ENCODE peak calls at places on chromosome 9, in ten cellular contexts. X is HCT116, S is mesendoderm, Q is neural progenitor cell, D is fibroblast of lung, V is GM12878, P is GM23248, W is adipocyte, N is H1, A is mammary epithelial cell. B is an unnamed sample.

GRCh38 chr9:20253635-20254034 is 368.7 kb downstream of the MLLT3 start:
- DNase-seq in X (no peak), S (no peak), Q (no peak), D (no peak), V (no peak), P (peak; percentile 13), W (no peak), N (no peak), A (no peak), B (no peak)

GRCh38 chr9:89372230-89372816 is 54.0 kb downstream of the SECISBP2 start:
- DNase-seq in X (no peak), S (peak; percentile 6), Q (peak; percentile 37), D (no peak), V (no peak), P (no peak), W (no peak), N (no peak), A (no peak), B (no peak)

GRCh38 chr9:124353811-124354274 is 61.4 kb downstream of the PSMB7 start:
- DNase-seq in X (no peak), S (no peak), Q (no peak), D (no peak), V (no peak), P (peak; percentile 76), W (peak; percentile 28), N (no peak), A (no peak), B (no peak)

GRCh38 chr9:87085521-87085920 is 138.2 kb upstream of the GAS1 start:
- DNase-seq in X (no peak), S (no peak), Q (no peak), D (no peak), V (no peak), P (no peak), W (no peak), N (no peak), A (no peak), B (no peak)

GRCh38 chr9:6686396-6686795 is 40.9 kb upstream of the GLDC start:
- DNase-seq in X (no peak), S (peak; percentile 25), Q (no peak), D (peak; percentile 24), V (no peak), P (peak; percentile 70), W (peak; percentile 53), N (no peak), A (peak; percentile 26), B (no peak)

GRCh38 chr9:98132806-98133631 is 14.0 kb upstream of the TRIM14 start:
- DNase-seq in X (no peak), S (no peak), Q (peak; percentile 77), D (no peak), V (no peak), P (no peak), W (no peak), N (no peak), A (no peak), B (peak; percentile 45)

GRCh38 chr9:25603106-25603505 is 75.1 kb downstream of the TUSC1 start:
- DNase-seq in X (no peak), S (peak; percentile 74), Q (no peak), D (no peak), V (no peak), P (no peak), W (no peak), N (no peak), A (no peak), B (no peak)

GRCh38 chr9:101860920-101861319 is 122.5 kb upstream of the GRIN3A start:
- DNase-seq in X (no peak), S (no peak), Q (no peak), D (no peak), V (no peak), P (no peak), W (no peak), N (no peak), A (no peak), B (no peak)

GRCh38 chr9:134233022-134233421 is 68.7 kb upstream of the RNU6ATAC start:
- DNase-seq in X (no peak), S (no peak), Q (no peak), D (no peak), V (no peak), P (no peak), W (no peak), N (no peak), A (no peak), B (no peak)

GRCh38 chr9:136231478-136232297 is 13.9 kb downstream of the QSOX2 start:
- DNase-seq in X (no peak), S (no peak), Q (no peak), D (no peak), V (no peak), P (no peak), W (no peak), N (no peak), A (no peak), B (no peak)
- H3K4me3 ChIP-seq in X (no peak overlapping the region), S (no peak overlapping the region), Q (no peak overlapping the region), D (no peak overlapping the region), V (no peak overlapping the region), P (no peak overlapping the region), W (no peak overlapping the region), N (no peak overlapping the region), A (no peak overlapping the region), B (no peak overlapping the region)

DNA sequence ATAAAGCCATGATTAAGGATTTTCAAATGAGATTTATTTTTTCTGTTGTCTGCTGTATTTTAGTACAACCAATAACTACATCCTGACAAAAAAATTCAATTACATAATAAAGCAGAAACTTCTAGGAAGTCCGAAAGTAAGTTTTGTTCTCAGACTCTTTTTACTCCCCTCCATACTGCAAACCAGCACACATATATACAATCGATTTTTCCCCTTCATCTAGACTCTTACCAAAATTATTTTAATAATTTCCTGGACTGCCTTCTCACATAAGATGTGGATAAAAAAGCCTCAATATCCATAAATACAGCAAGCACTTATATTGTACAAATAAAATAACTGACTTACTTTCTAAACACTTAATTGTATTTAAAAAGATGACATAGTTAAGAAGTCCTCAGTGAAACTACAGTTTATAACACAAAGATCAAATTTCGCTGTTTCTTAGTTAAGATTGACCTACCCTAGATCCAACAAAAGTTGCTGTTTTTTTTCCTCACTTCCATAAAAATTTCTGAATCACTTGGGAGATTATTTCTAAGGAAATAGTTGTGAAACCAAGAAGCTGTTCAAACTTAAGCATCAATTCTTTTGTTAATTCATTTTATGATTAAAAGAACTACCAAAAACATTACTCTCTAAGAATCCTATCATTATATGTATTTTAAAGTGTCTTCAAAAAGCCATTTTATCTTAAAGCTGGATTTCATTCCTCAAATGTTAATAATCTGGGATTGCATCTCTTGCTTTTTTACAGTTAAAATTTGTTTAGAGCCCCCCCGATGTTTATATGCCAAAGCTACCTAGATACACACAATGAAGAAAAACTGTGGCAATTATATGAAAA is 74.7 kb upstream of the IFNE start:
- DNase-seq in X (no peak), S (no peak), Q (no peak), D (no peak), V (no peak), P (no peak), W (peak; percentile 55), N (no peak), A (no peak), B (no peak)
- H3K9ac ChIP-seq in X (peak overlapping the region; percentile 82), S (no peak overlapping the region), Q (no peak overlapping the region), D (peak overlapping the region; percentile 17), V (no peak overlapping the region), P (peak overlapping the region; percentile 91), W (peak overlapping the region; percentile 84), N (no peak overlapping the region), A (peak overlapping the region; percentile 97), B (peak overlapping the region; percentile 50)

DNA sequence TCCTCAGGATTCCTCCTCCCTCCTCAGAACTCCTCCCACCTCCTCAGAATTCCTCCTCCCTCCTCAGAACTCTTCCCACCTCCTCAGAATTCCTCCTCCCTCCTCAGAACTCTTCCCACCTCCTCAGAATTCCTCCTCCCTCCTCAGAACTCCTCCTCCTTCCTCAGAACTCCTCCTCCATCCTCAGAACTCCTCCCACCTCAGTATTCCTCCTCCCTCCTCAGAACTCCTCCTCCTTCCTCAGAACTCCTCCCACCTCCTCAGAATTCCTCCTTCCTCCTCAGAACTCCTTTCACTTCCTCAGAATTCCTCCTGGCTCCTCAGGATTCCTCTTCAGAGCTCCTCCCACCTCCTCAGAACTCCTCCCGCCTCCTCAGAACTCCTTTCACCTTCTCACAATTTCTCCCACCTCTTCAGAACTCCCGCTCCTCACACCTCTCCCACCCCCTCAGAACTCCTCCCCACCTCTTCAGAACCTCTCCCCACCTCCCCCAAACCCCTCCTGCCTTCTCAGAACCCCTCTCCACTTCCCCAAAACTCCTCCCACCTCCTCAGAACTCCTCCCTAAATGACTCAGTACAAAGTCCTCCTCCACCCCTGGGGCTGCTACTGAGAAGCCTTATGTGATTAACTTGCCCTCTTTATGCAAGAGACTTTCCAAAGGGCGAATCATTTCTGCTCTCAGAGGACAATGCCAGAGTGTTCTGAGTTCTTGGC is 23.2 kb downstream of the SLC46A2 start:
- DNase-seq in X (peak; percentile 75), S (peak; percentile 95), Q (peak; percentile 14), D (peak; percentile 77), V (no peak), P (peak; percentile 88), W (peak; percentile 72), N (no peak), A (peak; percentile 90), B (peak; percentile 80)
- H3K4me3 ChIP-seq in X (no peak overlapping the region), S (no peak overlapping the region), Q (no peak overlapping the region), D (no peak overlapping the region), V (no peak overlapping the region), P (no peak overlapping the region), W (no peak overlapping the region), N (no peak overlapping the region), A (no peak overlapping the region), B (no peak overlapping the region)

GRCh38 chr9:32955655-32956478 is 45.6 kb downstream of the APTX start:
- DNase-seq in X (no peak), S (no peak), Q (no peak), D (no peak), V (no peak), P (peak; percentile 23), W (peak; percentile 15), N (no peak), A (no peak), B (peak; percentile 61)
- H3K9ac ChIP-seq in X (no peak overlapping the region), S (no peak overlapping the region), Q (no peak overlapping the region), D (peak overlapping the region; percentile 20), V (no peak overlapping the region), P (no peak overlapping the region), W (no peak overlapping the region), N (no peak overlapping the region), A (no peak overlapping the region), B (no peak overlapping the region)

GRCh38 chr9:37119360-37119759 is 1.0 kb upstream of the ZCCHC7 start:
- DNase-seq in X (no peak), S (no peak), Q (no peak), D (no peak), V (no peak), P (no peak), W (no peak), N (no peak), A (no peak), B (no peak)
- H3K4me3 ChIP-seq in X (no peak overlapping the region), S (no peak overlapping the region), Q (no peak overlapping the region), D (no peak overlapping the region), V (no peak overlapping the region), P (peak overlapping the region; percentile 96), W (peak overlapping the region; percentile 86), N (peak overlapping the region; percentile 75), A (peak overlapping the region; percentile 69), B (peak overlapping the region; percentile 95)